ENCODE peak calls at places on chromosomes 6 and 20, in eight cellular contexts. B is putamen; R is CD8-positive, alpha-beta T cell; O is EL; N is hepatic stellate cell; A is stimulated activated naive CD8-positive, alpha-beta T cell treated with anti-CD3 and anti-CD28 coated beads, Interleukin-15, Interleukin-2, amounts not matched to agents 100 U/mL and 50 U/mL, for 24 hours; D is endothelial cell of umbilical vein; Y is astrocyte of the spinal cord. T is an unnamed sample.

GRCh38 chr20:37336369-37337207 is 9.4 kb upstream of the SRC start:
- DNase-seq in B (peak; percentile 30), R (no peak), O (peak; percentile 46), N (peak; percentile 74), A (peak; percentile 69), D (no peak), Y (no peak), T (peak; percentile 59)

GRCh38 chr20:64268180-64268579 is 12.6 kb downstream of the PCMTD2 start:
- DNase-seq in B (no peak), R (no peak), O (no peak), N (no peak), A (no peak), D (no peak), Y (no peak), T (no peak)

GRCh38 chr6:33962673-33963072 is 158.9 kb upstream of the MLN start:
- DNase-seq in B (no peak), R (no peak), O (no peak), N (no peak), A (no peak), D (no peak), Y (no peak), T (no peak)

GRCh38 chr6:8707956-8708772 is 272.8 kb upstream of the SLC35B3 start:
- DNase-seq in B (peak; percentile 7), R (no peak), O (peak; percentile 58), N (no peak), A (no peak), D (no peak), Y (peak; percentile 21), T (no peak)

GRCh38 chr20:36645998-36646397 is at the start of gene SLA2:
- DNase-seq in B (no peak), R (peak; percentile 63), O (no peak), N (no peak), A (peak; percentile 72), D (no peak), Y (no peak), T (peak; percentile 76)

GRCh38 chr6:144077881-144078280 is 17.5 kb downstream of the SF3B5 start:
- DNase-seq in B (no peak), R (no peak), O (no peak), N (no peak), A (no peak), D (no peak), Y (no peak), T (no peak)

GRCh38 chr6:132365319-132365907 is 35.9 kb downstream of the MOXD1 start:
- DNase-seq in B (no peak), R (no peak), O (no peak), N (no peak), A (no peak), D (no peak), Y (peak; percentile 48), T (no peak)

GRCh38 chr6:15017803-15018202 is 228.1 kb upstream of the JARID2 start:
- DNase-seq in B (no peak), R (no peak), O (no peak), N (no peak), A (no peak), D (no peak), Y (no peak), T (no peak)

GRCh38 chr20:54368578-54368977 is 106.8 kb upstream of the DOK5 start:
- DNase-seq in B (peak; percentile 14), R (no peak), O (no peak), N (no peak), A (no peak), D (no peak), Y (no peak), T (no peak)

GRCh38 chr6:27528714-27529113 is 55.8 kb upstream of the ZNF184 start:
- DNase-seq in B (no peak), R (no peak), O (no peak), N (no peak), A (no peak), D (no peak), Y (no peak), T (no peak)

GRCh38 chr6:46323312-46323965 is 152.7 kb upstream of the ENPP5 start:
- DNase-seq in B (no peak), R (no peak), O (peak; percentile 62), N (peak; percentile 70), A (no peak), D (no peak), Y (peak; percentile 86), T (no peak)

GRCh38 chr20:17558154-17558940 is 11.5 kb upstream of the DSTN start:
- DNase-seq in B (no peak), R (no peak), O (peak; percentile 91), N (peak; percentile 63), A (peak; percentile 50), D (peak; percentile 95), Y (peak; percentile 95), T (peak; percentile 50)

GRCh38 chr6:2502096-2502997 is 248.4 kb downstream of the MYLK4 start:
- DNase-seq in B (no peak), R (no peak), O (no peak), N (no peak), A (no peak), D (no peak), Y (no peak), T (no peak)

GRCh38 chr6:150492507-150492906 is 107.2 kb upstream of the PLEKHG1 start:
- DNase-seq in B (no peak), R (no peak), O (no peak), N (no peak), A (no peak), D (no peak), Y (peak; percentile 23), T (no peak)

GRCh38 chr6:142384455-142385332 is 82.9 kb downstream of the ADGRG6 start:
- DNase-seq in B (no peak), R (no peak), O (peak; percentile 85), N (no peak), A (no peak), D (no peak), Y (peak; percentile 25), T (no peak)

T was measured in stimulated activated CD8-positive, alpha-beta memory T cell treated with anti-CD3 and anti-CD28 coated beads, Interleukin-4, amount 100 ng/mL, for 48 hours.